ENCODE peak calls at places on chromosomes 4 and X, in seven cellular contexts. D, N, W, R, X, Z and Q are unnamed samples. For H3K9me3, the result is how much of the 10 kb centered on the place peaks cover.

GRCh38 chr4:185211035-185211434 is 1.6 kb downstream of the SNX25 start:
- DNase-seq in D (no peak), N (no peak), W (no peak), R (no peak), X (no peak), Z (no peak), Q (no peak)

GRCh38 chr4:54657556-54658313 is at the start of gene KIT:
- DNase-seq in D (peak), N (peak), W (peak), R (peak), X (no peak), Z (peak), Q (no peak)

GRCh38 chr4:128570380-128570779 is 239.1 kb upstream of the JADE1 start:
- DNase-seq in D (peak), N (no peak), W (no peak), R (peak), X (no peak), Z (no peak), Q (no peak)

GRCh38 chr4:168218663-168219062 is 99.9 kb downstream of the DDX60 start:
- DNase-seq in D (no peak), N (no peak), W (no peak), R (no peak), X (peak), Z (no peak), Q (no peak)

GRCh38 chr4:89800012-89800516 is 36.9 kb downstream of the SNCA start:
- DNase-seq in D (no peak), N (no peak), W (no peak), R (no peak), X (no peak), Z (no peak), Q (no peak)

GRCh38 chr4:100311181-100311580 is 120.9 kb upstream of the DDIT4L start:
- DNase-seq in D (no peak), N (no peak), W (no peak), R (no peak), X (no peak), Z (no peak), Q (no peak)

GRCh38 chr4:2072971-2073807 is 14.1 kb downstream of the NAT8L start:
- DNase-seq in D (no peak), N (no peak), W (no peak), R (no peak), X (no peak), Z (peak), Q (no peak)

GRCh38 chr4:126130200-126130599 is 815.4 kb downstream of the FAT4 start:
- DNase-seq in D (no peak), N (no peak), W (no peak), R (no peak), X (no peak), Z (no peak), Q (no peak)

GRCh38 chr4:126495163-126495752 is 1137.5 kb upstream of the INTU start:
- DNase-seq in D (no peak), N (no peak), W (no peak), R (no peak), X (no peak), Z (no peak), Q (no peak)

GRCh38 chr4:145719752-145720624 is 40.0 kb downstream of the C4orf51 start:
- DNase-seq in D (no peak), N (no peak), W (no peak), R (no peak), X (no peak), Z (no peak), Q (no peak)

GRCh38 chr4:51932261-51932660 is 87.9 kb downstream of the LRRC66 start:
- DNase-seq in D (no peak), N (no peak), W (no peak), R (no peak), X (no peak), Z (no peak), Q (no peak)

GRCh38 chr4:100362363-100362762 is 155.5 kb downstream of the EMCN start:
- DNase-seq in D (no peak), N (no peak), W (no peak), R (no peak), X (no peak), Z (no peak), Q (no peak)

GRCh38 chrX:149511081-149511480 is 6.0 kb upstream of the IDS start:
- DNase-seq in D (no peak), N (no peak), W (no peak), R (no peak), X (no peak), Z (no peak), Q (no peak)

GRCh38 chr4:1927675-1928074 is 56.5 kb downstream of the NSD2 start:
- DNase-seq in D (no peak), N (no peak), W (no peak), R (no peak), X (peak), Z (no peak), Q (no peak)

GRCh38 chrX:109519001-109519400 is 17.6 kb upstream of the NXT2 start:
- DNase-seq in D (no peak), N (no peak), W (no peak), R (no peak), X (no peak), Z (no peak), Q (no peak)

GRCh38 chrX:154348114-154348531 is 26.3 kb downstream of the FLNA start:
- DNase-seq in D (no peak), N (no peak), W (no peak), R (no peak), X (no peak), Z (peak), Q (no peak)

GRCh38 chrX:74389016-74389415 is 32.3 kb upstream of the SLC16A2 start:
- DNase-seq in D (no peak), N (no peak), W (no peak), R (no peak), X (no peak), Z (no peak), Q (no peak)

GRCh38 chr4:11355224-11355623 is 73.5 kb downstream of the HS3ST1 start:
- DNase-seq in D (no peak), N (no peak), W (no peak), R (no peak), X (no peak), Z (no peak), Q (no peak)

GRCh38 chr4:145934434-145935047 is 4.1 kb downstream of the ZNF827 start:
- DNase-seq in D (no peak), N (no peak), W (no peak), R (no peak), X (no peak), Z (peak), Q (no peak)

GRCh38 chrX:148426467-148426866 is 74.0 kb upstream of the AFF2 start:
- DNase-seq in D (no peak), N (no peak), W (no peak), R (no peak), X (no peak), Z (no peak), Q (no peak)

GRCh38 chr4:55036405-55036804 is 89.0 kb downstream of the KDR start:
- DNase-seq in D (no peak), N (no peak), W (no peak), R (no peak), X (no peak), Z (no peak), Q (no peak)

GRCh38 chrX:106874075-106874474 is 29.1 kb downstream of the RIPPLY1 start:
- DNase-seq in D (no peak), N (no peak), W (no peak), R (no peak), X (no peak), Z (no peak), Q (no peak)

GRCh38 chr4:8647626-8648025 is 55.1 kb downstream of the CPZ start:
- DNase-seq in D (no peak), N (no peak), W (no peak), R (no peak), X (no peak), Z (peak), Q (no peak)

GRCh38 chr4:153555730-153556440 is 89.7 kb downstream of the TMEM131L start:
- DNase-seq in D (peak), N (peak), W (peak), R (peak), X (peak), Z (peak), Q (no peak)

GRCh38 chrX:39752820-39753219 is 344.9 kb downstream of the BCOR start:
- DNase-seq in D (no peak), N (peak), W (peak), R (peak), X (no peak), Z (no peak), Q (no peak)

GRCh38 chr4:5048721-5049120 is 2.6 kb upstream of the STK32B start:
- DNase-seq in D (no peak), N (no peak), W (no peak), R (no peak), X (no peak), Z (no peak), Q (no peak)

GRCh38 chr4:19266566-19266965 is 985.1 kb upstream of the SLIT2 start:
- DNase-seq in D (no peak), N (no peak), W (no peak), R (no peak), X (no peak), Z (no peak), Q (no peak)

GRCh38 chr4:19256823-19257222 is 994.9 kb upstream of the SLIT2 start:
- DNase-seq in D (no peak), N (no peak), W (no peak), R (no peak), X (no peak), Z (no peak), Q (no peak)

GRCh38 chr4:19259920-19260319 is 991.8 kb upstream of the SLIT2 start:
- DNase-seq in D (no peak), N (no peak), W (no peak), R (no peak), X (no peak), Z (no peak), Q (no peak)

GRCh38 chr4:19262467-19262866 is 989.2 kb upstream of the SLIT2 start:
- DNase-seq in D (no peak), N (no peak), W (no peak), R (no peak), X (no peak), Z (no peak), Q (no peak)
- H3K9me3 ChIP-seq in D (under half), N (under half), W (under half), R (under half), X (under half), Z (under half), Q (under half)

GRCh38 chrX:142076633-142077032 is 128.5 kb downstream of the MAGEC2 start:
- DNase-seq in D (no peak), N (no peak), W (no peak), R (no peak), X (no peak), Z (no peak), Q (no peak)
- H3K9me3 ChIP-seq in D (under half), N (under half), W (under half), R (under half), X (under half), Z (under half), Q (under half)

GRCh38 chr4:6200922-6201362 is 593 bp upstream of the JAKMIP1 start:
- DNase-seq in D (no peak), N (no peak), W (no peak), R (peak), X (no peak), Z (no peak), Q (no peak)
- H3K9me3 ChIP-seq in D (under half), N (under half), W (under half), R (under half), X (under half), Z (under half), Q (under half)

DNA sequence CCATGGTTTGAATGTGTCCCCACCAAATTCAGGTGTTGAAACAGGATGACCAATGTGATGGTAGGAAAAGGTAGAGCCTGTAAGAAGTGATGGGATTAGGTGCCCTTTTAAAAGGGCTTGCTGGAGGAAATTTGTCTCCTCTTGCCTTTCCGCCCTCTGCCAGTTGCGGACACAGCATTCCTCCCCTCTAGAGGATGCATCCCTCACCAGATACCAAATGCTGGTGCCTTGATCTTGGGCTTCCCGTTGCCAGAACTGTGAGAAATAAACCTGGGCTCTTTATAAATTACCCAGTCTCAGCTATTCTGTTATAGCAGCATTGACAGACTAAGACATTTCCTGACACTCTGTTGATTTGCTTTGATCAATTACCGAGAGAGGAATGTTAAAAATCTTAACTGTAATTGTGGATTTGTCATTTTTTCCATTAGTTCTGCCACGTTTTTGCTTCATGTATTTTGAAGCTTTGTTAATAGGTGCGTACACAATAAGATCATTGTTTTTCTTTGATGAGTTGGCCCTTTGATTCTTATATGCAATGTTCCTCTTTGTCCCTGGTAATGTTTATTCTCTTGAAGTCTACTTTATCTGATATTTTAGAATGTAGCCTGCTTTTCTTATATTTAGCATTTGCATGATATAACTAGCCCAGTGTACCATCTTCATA is 13.3 kb downstream of the NFKB1 start:
- DNase-seq in D (no peak), N (no peak), W (no peak), R (no peak), X (no peak), Z (no peak), Q (no peak)
- H3K9me3 ChIP-seq in D (under half), N (under half), W (under half), R (under half), X (under half), Z (under half), Q (under half)

DNA sequence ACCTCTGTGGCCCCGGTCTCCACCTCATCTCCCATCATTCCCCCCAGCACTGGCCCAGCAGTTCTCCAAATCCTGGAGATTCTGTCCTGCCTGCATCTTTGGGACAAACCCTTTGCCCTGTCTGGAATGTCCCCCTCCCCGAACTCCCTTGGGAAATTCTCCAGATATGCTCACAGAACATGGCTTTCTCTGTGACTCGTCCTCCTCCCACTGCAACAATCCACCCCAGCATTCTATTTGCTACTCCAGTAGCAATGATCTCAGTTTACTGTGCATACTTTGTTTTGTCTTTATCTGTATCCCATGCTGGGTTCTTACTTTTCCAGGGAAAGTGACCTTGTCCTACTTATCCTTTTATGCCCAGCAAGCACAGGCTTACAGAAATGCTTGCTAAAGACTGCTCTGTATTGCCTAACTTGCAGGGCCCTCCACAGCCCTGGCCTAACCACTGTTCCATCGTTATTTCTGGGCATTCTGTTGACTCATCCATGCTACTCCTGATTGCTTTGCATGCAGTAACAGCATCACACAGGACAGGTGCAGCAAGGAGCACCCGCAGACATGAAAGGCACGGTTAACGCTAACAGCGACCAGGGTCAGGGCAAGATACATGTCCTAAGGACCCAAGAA is 13.9 kb downstream of the PNMA6F start:
- DNase-seq in D (no peak), N (no peak), W (no peak), R (no peak), X (no peak), Z (no peak), Q (no peak)
- H3K9me3 ChIP-seq in D (under half), N (under half), W (under half), R (under half), X (under half), Z (under half), Q (under half)